ENCODE peak calls at places on chromosomes 11 and 22, in four cellular contexts. One of them, this sample, is unnamed.

GRCh38 chr11:96704847-96705246 is 315.0 kb downstream of the JRKL start:
- DNase-seq in NB4: peak
- DNase-seq in uterus: no peak
- DNase-seq in right lobe of liver: no peak
- DNase-seq in this sample: no peak

GRCh38 chr11:122229611-122230386 is 113.8 kb upstream of the BLID start:
- DNase-seq in right lobe of liver: no peak
- DNase-seq in NB4: no peak
- DNase-seq in uterus: no peak
- DNase-seq in this sample: no peak

GRCh38 chr11:111522426-111522825 is 7.8 kb downstream of the HOATZ start:
- DNase-seq in NB4: no peak
- DNase-seq in right lobe of liver: no peak
- DNase-seq in uterus: no peak
- DNase-seq in this sample: no peak

GRCh38 chr11:126305699-126306098 is 1.8 kb downstream of the DCPS start:
- DNase-seq in NB4: no peak
- DNase-seq in uterus: no peak
- DNase-seq in right lobe of liver: no peak
- DNase-seq in this sample: peak

GRCh38 chr11:1936781-1937615 is 10.1 kb upstream of the MRPL23 start:
- DNase-seq in right lobe of liver: peak
- DNase-seq in uterus: no peak
- DNase-seq in NB4: no peak
- DNase-seq in this sample: peak

GRCh38 chr11:96794152-96794551 is 404.3 kb downstream of the JRKL start:
- DNase-seq in NB4: no peak
- DNase-seq in right lobe of liver: no peak
- DNase-seq in uterus: no peak
- DNase-seq in this sample: no peak

GRCh38 chr11:2525166-2525861 is 80.5 kb downstream of the KCNQ1 start:
- DNase-seq in right lobe of liver: peak
- DNase-seq in uterus: peak
- DNase-seq in NB4: no peak
- DNase-seq in this sample: peak

GRCh38 chr11:80194016-80194415 is 753.2 kb upstream of the TENM4 start:
- DNase-seq in NB4: no peak
- DNase-seq in uterus: no peak
- DNase-seq in right lobe of liver: no peak
- DNase-seq in this sample: no peak

GRCh38 chr22:26326803-26327202 is 102.3 kb upstream of the ASPHD2 start:
- DNase-seq in right lobe of liver: no peak
- DNase-seq in NB4: no peak
- DNase-seq in uterus: no peak
- DNase-seq in this sample: no peak

GRCh38 chr11:58992489-58992888 is 53.2 kb downstream of the GLYATL1 start:
- DNase-seq in uterus: no peak
- DNase-seq in right lobe of liver: no peak
- DNase-seq in NB4: no peak
- DNase-seq in this sample: no peak

GRCh38 chr11:2509481-2510001 is 64.7 kb downstream of the KCNQ1 start:
- DNase-seq in uterus: peak
- DNase-seq in right lobe of liver: peak
- DNase-seq in NB4: no peak
- DNase-seq in this sample: peak

GRCh38 chr11:22304337-22304961 is 33.7 kb upstream of the SLC17A6 start:
- DNase-seq in uterus: no peak
- DNase-seq in NB4: peak
- DNase-seq in right lobe of liver: no peak
- DNase-seq in this sample: no peak

GRCh38 chr11:116826751-116827431 is 2.8 kb upstream of the APOC3 start:
- DNase-seq in uterus: no peak
- DNase-seq in right lobe of liver: peak
- DNase-seq in NB4: no peak
- DNase-seq in this sample: no peak

GRCh38 chr11:22828373-22828772 is 1.2 kb downstream of the SVIP start:
- DNase-seq in uterus: no peak
- DNase-seq in right lobe of liver: no peak
- DNase-seq in NB4: peak
- DNase-seq in this sample: no peak

GRCh38 chr11:129785383-129786111 is 30.1 kb upstream of the TMEM45B start:
- DNase-seq in NB4: peak
- DNase-seq in uterus: no peak
- DNase-seq in right lobe of liver: no peak
- DNase-seq in this sample: no peak

GRCh38 chr11:26134481-26135355 is 197.2 kb upstream of the ANO3 start:
- DNase-seq in uterus: no peak
- DNase-seq in right lobe of liver: no peak
- DNase-seq in NB4: peak
- DNase-seq in this sample: no peak

GRCh38 chr22:36194971-36195370 is 6.6 kb downstream of the APOL4 start:
- DNase-seq in right lobe of liver: no peak
- DNase-seq in NB4: peak
- DNase-seq in uterus: peak
- DNase-seq in this sample: peak

GRCh38 chr11:100434821-100435641 is 252.1 kb upstream of the ARHGAP42 start:
- DNase-seq in right lobe of liver: no peak
- DNase-seq in uterus: no peak
- DNase-seq in NB4: no peak
- DNase-seq in this sample: no peak

GRCh38 chr11:10604340-10604748 is 35.9 kb upstream of the LYVE1 start:
- DNase-seq in uterus: peak
- DNase-seq in NB4: peak
- DNase-seq in right lobe of liver: no peak
- DNase-seq in this sample: peak

GRCh38 chr11:19605500-19606371 is 106.9 kb upstream of the NAV2 start:
- DNase-seq in right lobe of liver: no peak
- DNase-seq in NB4: no peak
- DNase-seq in uterus: peak
- DNase-seq in this sample: no peak

GRCh38 chr11:45672593-45672992 is 7.2 kb upstream of the CHST1 start:
- DNase-seq in right lobe of liver: no peak
- DNase-seq in uterus: no peak
- DNase-seq in NB4: no peak
- DNase-seq in this sample: no peak

GRCh38 chr11:62546937-62547625 is 475 bp upstream of the AHNAK start:
- DNase-seq in uterus: peak
- DNase-seq in right lobe of liver: no peak
- DNase-seq in NB4: peak
- DNase-seq in this sample: no peak

GRCh38 chr22:35203583-35203982 is 53.7 kb upstream of the HMGXB4 start:
- DNase-seq in right lobe of liver: no peak
- DNase-seq in NB4: peak
- DNase-seq in uterus: no peak
- DNase-seq in this sample: no peak

GRCh38 chr11:89495951-89496350 is 4.8 kb upstream of the NOX4 start:
- DNase-seq in uterus: peak
- DNase-seq in right lobe of liver: no peak
- DNase-seq in NB4: no peak
- DNase-seq in this sample: no peak

GRCh38 chr11:68706237-68706636 is 21.9 kb downstream of the GAL start:
- DNase-seq in uterus: no peak
- DNase-seq in right lobe of liver: no peak
- DNase-seq in NB4: no peak
- DNase-seq in this sample: no peak

GRCh38 chr11:46064221-46064620 is 57.0 kb downstream of the PHF21A start:
- DNase-seq in right lobe of liver: no peak
- DNase-seq in NB4: no peak
- DNase-seq in uterus: no peak
- DNase-seq in this sample: no peak

GRCh38 chr11:110148775-110149744 is 55.9 kb downstream of the ZC3H12C start:
- DNase-seq in NB4: no peak
- DNase-seq in uterus: no peak
- DNase-seq in right lobe of liver: no peak
- DNase-seq in this sample: no peak

GRCh38 chr11:46529928-46530574 is 63.8 kb downstream of the AMBRA1 start:
- DNase-seq in uterus: no peak
- DNase-seq in right lobe of liver: no peak
- DNase-seq in NB4: no peak
- DNase-seq in this sample: no peak

GRCh38 chr11:113644605-113645004 is 61.5 kb downstream of the TMPRSS5 start:
- DNase-seq in uterus: no peak
- DNase-seq in NB4: no peak
- DNase-seq in right lobe of liver: no peak
- DNase-seq in this sample: no peak

GRCh38 chr22:22720201-22720723 is 75.8 kb downstream of the GGTLC2 start:
- DNase-seq in right lobe of liver: no peak
- DNase-seq in uterus: no peak
- DNase-seq in NB4: peak
- DNase-seq in this sample: no peak

GRCh38 chr11:12418019-12418611 is 40.7 kb downstream of the PARVA start:
- DNase-seq in uterus: no peak
- DNase-seq in NB4: no peak
- DNase-seq in right lobe of liver: no peak
- DNase-seq in this sample: no peak

GRCh38 chr22:39401301-39401631 is 1.7 kb downstream of the TAB1 start:
- DNase-seq in right lobe of liver: peak
- DNase-seq in uterus: no peak
- DNase-seq in NB4: no peak
- DNase-seq in this sample: no peak

GRCh38 chr11:131579932-131580387 is 209.5 kb downstream of the NTM start:
- DNase-seq in uterus: no peak
- DNase-seq in NB4: peak
- DNase-seq in right lobe of liver: no peak
- DNase-seq in this sample: no peak

GRCh38 chr11:80096736-80097135 is 655.9 kb upstream of the TENM4 start:
- DNase-seq in right lobe of liver: no peak
- DNase-seq in uterus: no peak
- DNase-seq in NB4: no peak
- DNase-seq in this sample: no peak

GRCh38 chr11:123046473-123047264 is 15.3 kb downstream of the HSPA8 start:
- DNase-seq in right lobe of liver: no peak
- DNase-seq in uterus: no peak
- DNase-seq in NB4: no peak
- DNase-seq in this sample: no peak

GRCh38 chr22:46617250-46618103 is 2.7 kb upstream of the GRAMD4 start:
- DNase-seq in uterus: no peak
- DNase-seq in NB4: no peak
- DNase-seq in right lobe of liver: no peak
- DNase-seq in this sample: no peak
- TF ChIP-seq POLR2A in uterus: no peak
- TF ChIP-seq POLR2A in NB4: no peak
- TF ChIP-seq POLR2A in right lobe of liver: no peak
- TF ChIP-seq POLR2A in this sample: no peak

GRCh38 chr11:67499808-67500793 is 5.1 kb downstream of the PITPNM1 start:
- DNase-seq in right lobe of liver: peak
- DNase-seq in NB4: peak
- DNase-seq in uterus: no peak
- DNase-seq in this sample: no peak
- TF ChIP-seq POLR2A in right lobe of liver: no peak
- TF ChIP-seq POLR2A in NB4: no peak
- TF ChIP-seq POLR2A in uterus: no peak
- TF ChIP-seq POLR2A in this sample: no peak

GRCh38 chr11:63811522-63811921 is 1.7 kb upstream of the SPINDOC start:
- DNase-seq in NB4: no peak
- DNase-seq in uterus: no peak
- DNase-seq in right lobe of liver: no peak
- DNase-seq in this sample: no peak

GRCh38 chr11:63814383-63814736 is 1.1 kb downstream of the SPINDOC start:
- DNase-seq in NB4: peak
- DNase-seq in right lobe of liver: no peak
- DNase-seq in uterus: no peak
- DNase-seq in this sample: no peak

GRCh38 chr11:63813035-63813562 is at the start of gene SPINDOC:
- DNase-seq in uterus: peak
- DNase-seq in right lobe of liver: peak
- DNase-seq in NB4: peak
- DNase-seq in this sample: peak

GRCh38 chr11:63816732-63817131 is 3.5 kb downstream of the SPINDOC start:
- DNase-seq in NB4: no peak
- DNase-seq in right lobe of liver: no peak
- DNase-seq in uterus: no peak
- DNase-seq in this sample: no peak

GRCh38 chr11:63813563-63814382 is 517 bp downstream of the SPINDOC start:
- DNase-seq in right lobe of liver: peak
- DNase-seq in NB4: peak
- DNase-seq in uterus: peak
- DNase-seq in this sample: peak
- TF ChIP-seq POLR2A in right lobe of liver: no peak
- TF ChIP-seq POLR2A in NB4: peak
- TF ChIP-seq POLR2A in uterus: no peak
- TF ChIP-seq POLR2A in this sample: no peak

GRCh38 chr11:94128746-94129504 is at the start of gene PANX1:
- DNase-seq in uterus: peak
- DNase-seq in NB4: peak
- DNase-seq in right lobe of liver: peak
- DNase-seq in this sample: peak
- TF ChIP-seq POLR2A in uterus: peak
- TF ChIP-seq POLR2A in NB4: peak
- TF ChIP-seq POLR2A in right lobe of liver: peak
- TF ChIP-seq POLR2A in this sample: peak

DNA sequence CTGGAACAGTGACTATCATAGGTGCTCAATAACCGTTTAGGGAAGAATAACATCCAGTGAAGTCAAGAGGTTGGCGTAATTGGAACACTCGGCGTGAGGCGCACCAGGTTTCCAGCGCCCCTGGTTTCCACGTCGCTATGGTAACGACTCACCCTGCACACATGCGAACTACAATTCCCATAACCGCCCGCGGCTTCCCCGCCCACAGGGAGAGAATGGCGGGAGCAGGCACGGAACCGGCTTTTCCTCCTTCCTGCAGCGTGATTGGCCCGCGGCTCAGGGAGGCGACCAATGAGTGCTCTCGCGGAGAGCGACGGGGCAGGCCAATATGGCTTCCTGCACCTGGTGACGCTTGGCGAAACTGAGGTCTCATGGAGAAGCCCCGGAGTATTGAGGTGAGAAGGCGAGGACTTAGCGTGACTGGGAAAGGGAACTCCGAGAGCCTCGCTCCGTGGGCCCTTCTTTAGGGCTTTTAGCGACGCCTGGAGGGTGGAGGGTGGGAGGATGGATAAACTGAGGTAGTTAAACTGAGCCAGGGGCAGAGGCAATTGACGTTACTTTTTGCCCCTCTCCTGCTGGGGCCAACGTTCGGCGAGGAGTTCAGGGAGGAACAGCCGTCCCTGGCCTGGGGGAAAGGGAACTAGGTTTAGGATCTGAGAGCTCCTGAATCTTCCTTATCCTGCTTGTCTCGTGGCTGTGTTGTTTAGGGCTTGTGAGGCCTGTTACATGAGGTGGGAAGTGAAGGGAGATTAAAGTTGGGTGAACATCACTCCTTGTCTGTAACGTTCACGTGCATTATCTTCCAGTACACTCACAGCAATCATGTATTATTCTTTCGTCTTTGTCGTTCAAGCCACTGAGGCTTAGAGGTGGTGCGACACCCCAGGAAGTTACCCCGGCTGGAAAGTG is at the start of gene L3MBTL2:
- DNase-seq in right lobe of liver: peak
- DNase-seq in NB4: peak
- DNase-seq in uterus: peak
- DNase-seq in this sample: peak
- TF ChIP-seq POLR2A in right lobe of liver: peak
- TF ChIP-seq POLR2A in NB4: peak
- TF ChIP-seq POLR2A in uterus: no peak
- TF ChIP-seq POLR2A in this sample: peak